ENCODE peak calls at places on chromosome 22, in ten cellular contexts. X is Peyer's patch; V is stromal cell of bone marrow; O is IMR-90; Y is posterior vena cava; F is adipocyte; K is kidney; L is CD8-positive, alpha-beta T cell; J is stimulated activated CD4-positive, alpha-beta T cell treated with anti-CD3 and anti-CD28 coated beads, Interleukin-2, amount 100 ng/mL, for 24 hours; S is cardiac fibroblast. A is an unnamed sample.

GRCh38 chr22:34608716-34609115 is 457.2 kb upstream of the ISX start:
- DNase-seq in X (no peak), V (no peak), O (no peak), Y (no peak), F (no peak), K (no peak), L (no peak), J (no peak), S (no peak), A (no peak)

GRCh38 chr22:29813563-29813962 is 24.5 kb downstream of the ASCC2 start:
- DNase-seq in X (no peak), V (no peak), O (no peak), Y (no peak), F (no peak), K (no peak), L (no peak), J (no peak), S (peak), A (no peak)

GRCh38 chr22:36143956-36144355 is 16.6 kb downstream of the APOL3 start:
- DNase-seq in X (no peak), V (no peak), O (no peak), Y (no peak), F (no peak), K (no peak), L (no peak), J (no peak), S (no peak), A (no peak)

GRCh38 chr22:47275479-47276218 is 513.2 kb downstream of the TBC1D22A start:
- DNase-seq in X (no peak), V (no peak), O (no peak), Y (peak), F (peak), K (no peak), L (no peak), J (no peak), S (peak), A (no peak)

GRCh38 chr22:44344407-44344806 is 31.7 kb upstream of the SHISAL1 start:
- DNase-seq in X (no peak), V (no peak), O (no peak), Y (no peak), F (no peak), K (no peak), L (no peak), J (no peak), S (no peak), A (no peak)

GRCh38 chr22:46748948-46749681 is 11.1 kb upstream of the CERK start:
- DNase-seq in X (peak), V (no peak), O (peak), Y (no peak), F (no peak), K (peak), L (peak), J (peak), S (peak), A (no peak)

GRCh38 chr22:39349506-39349966 is 255 bp upstream of the SYNGR1 start:
- DNase-seq in X (peak), V (no peak), O (no peak), Y (no peak), F (peak), K (no peak), L (peak), J (no peak), S (no peak), A (peak)

GRCh38 chr22:38317237-38317994 is at the start of gene CSNK1E:
- DNase-seq in X (peak), V (peak), O (peak), Y (peak), F (peak), K (peak), L (peak), J (peak), S (peak), A (peak)

GRCh38 chr22:40376149-40376548 is 5.8 kb downstream of the SGSM3 start:
- DNase-seq in X (peak), V (no peak), O (no peak), Y (no peak), F (no peak), K (no peak), L (no peak), J (no peak), S (no peak), A (no peak)

GRCh38 chr22:27492566-27493201 is 308.9 kb downstream of the MN1 start:
- DNase-seq in X (no peak), V (no peak), O (no peak), Y (peak), F (no peak), K (no peak), L (no peak), J (no peak), S (no peak), A (no peak)

GRCh38 chr22:36303874-36304273 is 50.9 kb downstream of the APOL1 start:
- DNase-seq in X (no peak), V (no peak), O (no peak), Y (no peak), F (no peak), K (peak), L (no peak), J (no peak), S (no peak), A (no peak)

GRCh38 chr22:46652930-46653331 is 32.7 kb downstream of the GRAMD4 start:
- DNase-seq in X (no peak), V (no peak), O (peak), Y (no peak), F (no peak), K (no peak), L (no peak), J (no peak), S (peak), A (peak)

GRCh38 chr22:43654271-43654670 is 157.8 kb downstream of the EFCAB6 start:
- DNase-seq in X (no peak), V (no peak), O (no peak), Y (no peak), F (no peak), K (no peak), L (no peak), J (no peak), S (no peak), A (no peak)

GRCh38 chr22:34462795-34463194 is 542.5 kb upstream of the LARGE1 start:
- DNase-seq in X (no peak), V (no peak), O (no peak), Y (no peak), F (no peak), K (no peak), L (no peak), J (no peak), S (no peak), A (no peak)

GRCh38 chr22:41380993-41381328 is 781 bp upstream of the TEF start:
- DNase-seq in X (peak), V (peak), O (peak), Y (peak), F (peak), K (no peak), L (no peak), J (no peak), S (peak), A (no peak)

GRCh38 chr22:44394246-44395115 is 81.7 kb upstream of the SHISAL1 start:
- DNase-seq in X (no peak), V (no peak), O (no peak), Y (peak), F (no peak), K (peak), L (no peak), J (no peak), S (no peak), A (no peak)

GRCh38 chr22:28018461-28018927 is 99.4 kb upstream of the PITPNB start:
- DNase-seq in X (no peak), V (no peak), O (no peak), Y (peak), F (no peak), K (peak), L (no peak), J (no peak), S (no peak), A (no peak)

GRCh38 chr22:30680998-30681770 is 13.5 kb upstream of the OSBP2 start:
- DNase-seq in X (no peak), V (no peak), O (no peak), Y (no peak), F (peak), K (no peak), L (no peak), J (no peak), S (peak), A (peak)

GRCh38 chr22:49936018-49936972 is 17.9 kb downstream of the CRELD2 start:
- DNase-seq in X (peak), V (peak), O (peak), Y (peak), F (peak), K (peak), L (peak), J (peak), S (peak), A (peak)

GRCh38 chr22:37330200-37331033 is 48.1 kb downstream of the CYTH4 start:
- DNase-seq in X (peak), V (peak), O (peak), Y (no peak), F (no peak), K (no peak), L (no peak), J (no peak), S (peak), A (peak)

GRCh38 chr22:36192601-36193000 is 9.0 kb downstream of the APOL4 start:
- DNase-seq in X (no peak), V (no peak), O (no peak), Y (no peak), F (no peak), K (no peak), L (no peak), J (no peak), S (no peak), A (no peak)

GRCh38 chr22:31218565-31219262 is 6.6 kb downstream of the LIMK2 start:
- DNase-seq in X (no peak), V (no peak), O (no peak), Y (no peak), F (no peak), K (no peak), L (no peak), J (no peak), S (no peak), A (no peak)

GRCh38 chr22:46538816-46539163 is 1.4 kb upstream of the CELSR1 start:
- DNase-seq in X (no peak), V (no peak), O (peak), Y (no peak), F (peak), K (no peak), L (no peak), J (no peak), S (peak), A (no peak)

GRCh38 chr22:49664891-49665290 is 162.8 kb downstream of the BRD1 start:
- DNase-seq in X (no peak), V (no peak), O (no peak), Y (no peak), F (no peak), K (no peak), L (no peak), J (no peak), S (no peak), A (no peak)

GRCh38 chr22:44318751-44319150 is 6.0 kb upstream of the SHISAL1 start:
- DNase-seq in X (no peak), V (no peak), O (no peak), Y (no peak), F (no peak), K (no peak), L (no peak), J (no peak), S (no peak), A (no peak)

GRCh38 chr22:44686873-44687600 is 15.0 kb upstream of the PRR5 start:
- DNase-seq in X (no peak), V (no peak), O (peak), Y (no peak), F (peak), K (no peak), L (no peak), J (no peak), S (peak), A (no peak)

GRCh38 chr22:37178350-37179125 is 9.5 kb downstream of the C1QTNF6 start:
- DNase-seq in X (no peak), V (no peak), O (no peak), Y (peak), F (peak), K (peak), L (no peak), J (no peak), S (peak), A (no peak)

GRCh38 chr22:48898524-48899377 is 928.9 kb downstream of the BRD1 start:
- DNase-seq in X (no peak), V (no peak), O (no peak), Y (peak), F (no peak), K (no peak), L (no peak), J (peak), S (no peak), A (no peak)

GRCh38 chr22:34696557-34696956 is 369.4 kb upstream of the ISX start:
- DNase-seq in X (no peak), V (no peak), O (no peak), Y (no peak), F (no peak), K (no peak), L (no peak), J (no peak), S (no peak), A (no peak)

GRCh38 chr22:44341431-44342346 is 28.9 kb upstream of the SHISAL1 start:
- DNase-seq in X (no peak), V (no peak), O (peak), Y (no peak), F (peak), K (no peak), L (no peak), J (no peak), S (peak), A (no peak)

GRCh38 chr22:29326481-29326880 is 11.0 kb upstream of the RASL10A start:
- DNase-seq in X (no peak), V (no peak), O (no peak), Y (no peak), F (no peak), K (no peak), L (no peak), J (no peak), S (no peak), A (no peak)

GRCh38 chr22:37739611-37740049 is 42.8 kb downstream of the TRIOBP start:
- DNase-seq in X (no peak), V (no peak), O (no peak), Y (peak), F (no peak), K (no peak), L (no peak), J (no peak), S (no peak), A (peak)

GRCh38 chr22:40004836-40005235 is 10.1 kb downstream of the FAM83F start:
- DNase-seq in X (no peak), V (no peak), O (no peak), Y (no peak), F (no peak), K (peak), L (no peak), J (no peak), S (no peak), A (no peak)

A was measured in Ammon's horn.